ENCODE peak calls at places on chromosomes 6 and 20, in ten cellular contexts. Q is substantia nigra; L is IMR-90; N is mammary epithelial cell; A is lower lobe of right lung; H is mesendoderm; K is pancreas; Z is ovary; F is fibroblast of lung; W is naive thymus-derived CD4-positive, alpha-beta T cell. B is an unnamed sample.

GRCh38 chr20:57431539-57431835 is 40.3 kb downstream of the RBM38 start:
- DNase-seq in N (no peak), W (no peak), K (no peak), H (no peak), Q (no peak), Z (no peak), L (no peak), A (no peak), F (no peak), B (no peak)

GRCh38 chr6:45633272-45633908 is 255.7 kb upstream of the SUPT3H start:
- DNase-seq in F (no peak), H (no peak), L (no peak), K (no peak), Q (no peak), A (no peak), N (no peak), Z (no peak), W (no peak), B (no peak)

GRCh38 chr20:11395581-11395980 is 522.1 kb upstream of the BTBD3 start:
- DNase-seq in Q (no peak), N (peak), W (no peak), Z (no peak), A (no peak), L (peak), K (no peak), F (peak), H (no peak), B (no peak)

GRCh38 chr20:43191946-43192847 is 2.5 kb upstream of the PTPRT start:
- DNase-seq in Q (peak), L (no peak), Z (no peak), W (no peak), A (no peak), N (no peak), F (no peak), K (peak), H (peak), B (no peak)

GRCh38 chr6:80336906-80337305 is 230.4 kb downstream of the BCKDHB start:
- DNase-seq in L (no peak), K (no peak), N (peak), H (no peak), F (no peak), A (no peak), W (no peak), Q (no peak), Z (no peak), B (no peak)

GRCh38 chr20:63175031-63175895 is 40.7 kb downstream of the YTHDF1 start:
- DNase-seq in H (no peak), L (no peak), A (no peak), N (no peak), Z (no peak), F (no peak), K (no peak), Q (no peak), W (no peak), B (no peak)

GRCh38 chr20:63027425-63028389 is 20.9 kb upstream of the BHLHE23 start:
- DNase-seq in A (peak), N (no peak), F (no peak), Q (no peak), K (peak), L (no peak), Z (peak), H (peak), W (no peak), B (no peak)

GRCh38 chr20:21387528-21387927 is 9.8 kb downstream of the NKX2-4 start:
- DNase-seq in K (no peak), F (peak), Q (no peak), A (no peak), L (no peak), Z (no peak), N (no peak), H (no peak), W (no peak), B (no peak)

GRCh38 chr6:37493047-37493995 is 6.4 kb downstream of the CCDC167 start:
- DNase-seq in H (no peak), F (no peak), N (no peak), K (no peak), Z (peak), Q (no peak), W (no peak), A (peak), L (no peak), B (no peak)

GRCh38 chr6:159037746-159038290 is 7.0 kb downstream of the TAGAP start:
- DNase-seq in L (no peak), F (no peak), N (peak), H (no peak), K (no peak), Z (no peak), W (no peak), A (no peak), Q (no peak), B (no peak)

GRCh38 chr6:139189665-139190064 is 54.8 kb downstream of the HECA start:
- DNase-seq in F (no peak), Z (no peak), W (no peak), A (no peak), L (no peak), K (no peak), N (no peak), H (no peak), Q (no peak), B (no peak)

GRCh38 chr6:112232845-112233256 is 21.5 kb downstream of the LAMA4 start:
- DNase-seq in A (no peak), N (no peak), Q (no peak), L (peak), H (no peak), F (peak), Z (no peak), W (no peak), K (no peak), B (no peak)

GRCh38 chr6:153062516-153062915 is 60.0 kb upstream of the MTRF1L start:
- DNase-seq in A (no peak), K (no peak), F (no peak), N (peak), H (no peak), Z (no peak), L (no peak), W (no peak), Q (no peak), B (no peak)

GRCh38 chr6:50889492-50889891 is 70.8 kb downstream of the TFAP2B start:
- DNase-seq in N (no peak), A (no peak), Q (no peak), Z (no peak), L (no peak), H (no peak), K (no peak), F (no peak), W (no peak), B (no peak)

GRCh38 chr20:14902432-14903089 is 565.1 kb upstream of the FLRT3 start:
- DNase-seq in H (no peak), W (no peak), Z (no peak), L (no peak), N (no peak), K (no peak), F (no peak), Q (no peak), A (no peak), B (no peak)

GRCh38 chr6:13217206-13217905 is 111.0 kb downstream of the TBC1D7 start:
- DNase-seq in Q (no peak), H (no peak), K (no peak), W (no peak), Z (no peak), A (no peak), N (peak), F (peak), L (peak), B (no peak)

GRCh38 chr6:83911278-83911677 is 51.8 kb downstream of the CYB5R4 start:
- DNase-seq in W (no peak), H (peak), F (peak), A (no peak), Q (no peak), L (no peak), Z (no peak), N (no peak), K (no peak), B (no peak)

GRCh38 chr6:146908786-146909185 is 295.4 kb upstream of the STXBP5 start:
- DNase-seq in A (no peak), N (no peak), L (no peak), H (no peak), F (no peak), Q (no peak), Z (no peak), W (no peak), K (no peak), B (no peak)

GRCh38 chr6:80544500-80545055 is 438.1 kb downstream of the BCKDHB start:
- DNase-seq in N (no peak), K (no peak), H (no peak), W (no peak), Z (no peak), A (no peak), F (no peak), L (peak), Q (no peak), B (no peak)

GRCh38 chr20:25285091-25285647 is 37.3 kb downstream of the PYGB start:
- DNase-seq in Z (peak), H (peak), L (no peak), A (peak), F (no peak), N (no peak), K (peak), W (no peak), Q (no peak), B (no peak)

GRCh38 chr6:166341915-166342292 is 441 bp downstream of the SFT2D1 start:
- DNase-seq in Z (no peak), K (no peak), A (peak), F (peak), W (peak), Q (no peak), N (peak), L (no peak), H (peak), B (no peak)

GRCh38 chr6:2980465-2980855 is 9.1 kb upstream of the SERPINB6 start:
- DNase-seq in W (no peak), K (no peak), Z (no peak), N (peak), Q (no peak), H (no peak), A (no peak), F (no peak), L (no peak), B (no peak)

GRCh38 chr6:659716-660581 is 3.0 kb upstream of the HUS1B start:
- DNase-seq in N (no peak), L (no peak), Z (no peak), A (no peak), W (peak), K (no peak), Q (no peak), F (no peak), H (peak), B (no peak)

GRCh38 chr6:156991971-156992370 is 214.8 kb downstream of the ARID1B start:
- DNase-seq in L (peak), F (peak), K (no peak), A (no peak), N (no peak), Z (no peak), Q (no peak), H (no peak), W (no peak), B (no peak)

GRCh38 chr6:66897576-66897975 is 1190.5 kb upstream of the EYS start:
- DNase-seq in L (peak), A (no peak), W (no peak), H (peak), N (peak), Q (no peak), F (peak), Z (no peak), K (no peak), B (no peak)

GRCh38 chr6:16181429-16182359 is 52.8 kb downstream of the MYLIP start:
- DNase-seq in L (no peak), Q (no peak), Z (no peak), A (peak), F (no peak), K (no peak), W (no peak), N (peak), H (no peak), B (no peak)

GRCh38 chr20:61598586-61598985 is 346.5 kb downstream of the CDH4 start:
- DNase-seq in Q (no peak), N (no peak), H (no peak), L (no peak), W (no peak), A (peak), Z (no peak), F (no peak), K (no peak), B (no peak)

GRCh38 chr20:53258741-53259140 is 286.6 kb downstream of the TSHZ2 start:
- DNase-seq in N (no peak), L (no peak), A (no peak), F (no peak), H (no peak), Z (no peak), Q (no peak), W (no peak), K (no peak), B (no peak)

GRCh38 chr20:13552061-13552460 is 86.7 kb downstream of the TASP1 start:
- DNase-seq in F (peak), L (peak), Z (no peak), H (no peak), A (no peak), N (no peak), Q (no peak), K (no peak), W (no peak), B (no peak)

GRCh38 chr20:9235518-9235917 is 166.6 kb downstream of the PLCB4 start:
- DNase-seq in L (peak), W (no peak), N (peak), A (no peak), H (no peak), F (peak), Z (no peak), Q (no peak), K (no peak), B (no peak)

GRCh38 chr6:38771111-38771694 is 56.1 kb downstream of the DNAH8 start:
- DNase-seq in Z (no peak), K (no peak), F (no peak), H (no peak), N (peak), A (no peak), W (no peak), Q (no peak), L (no peak), B (no peak)

GRCh38 chr20:64240243-64241015 is 15.1 kb upstream of the PCMTD2 start:
- DNase-seq in W (no peak), Q (no peak), Z (peak), F (no peak), N (no peak), H (no peak), K (peak), A (peak), L (no peak), B (no peak)

GRCh38 chr6:170137911-170138910 is 152.7 kb downstream of the DLL1 start:
- DNase-seq in H (no peak), K (peak), Z (peak), N (no peak), Q (no peak), L (no peak), F (no peak), W (no peak), A (peak), B (no peak)
- H3K27ac ChIP-seq in H (no peak), K (no peak), Z (no peak), N (no peak), Q (peak), L (no peak), F (no peak), W (no peak), A (peak), B (peak)

DNA sequence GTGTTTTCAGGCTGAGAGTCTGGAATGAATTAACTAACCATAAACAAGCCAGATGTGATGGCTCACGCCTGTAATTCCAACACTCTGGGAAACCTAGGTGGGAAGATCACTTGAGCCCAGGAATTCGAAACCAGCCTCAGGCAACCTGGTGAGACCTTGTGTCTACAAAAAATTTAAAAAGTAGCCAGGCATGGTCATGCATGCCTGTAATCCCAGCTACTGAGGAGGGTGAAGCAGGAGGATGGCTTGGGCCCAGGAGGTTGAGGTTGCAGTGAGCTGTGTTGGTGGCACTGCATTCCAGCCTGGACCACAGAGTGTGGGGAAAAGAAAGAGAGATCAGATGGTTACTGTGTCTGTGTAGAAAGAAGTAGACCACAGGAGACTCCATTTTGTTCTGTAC is 37.9 kb downstream of the DEK start:
- DNase-seq in Q (no peak), H (peak), L (peak), W (no peak), N (peak), F (peak), A (no peak), Z (no peak), K (no peak), B (no peak)
- H3K27ac ChIP-seq in Q (no peak), H (no peak), L (peak), W (no peak), N (no peak), F (no peak), A (no peak), Z (no peak), K (no peak), B (no peak)

GRCh38 chr6:154457881-154458284 is 52.6 kb downstream of the CNKSR3 start:
- DNase-seq in Z (no peak), K (no peak), Q (no peak), L (no peak), A (no peak), N (peak), F (no peak), H (no peak), W (no peak), B (no peak)

GRCh38 chr6:154459513-154459912 is 51.0 kb downstream of the CNKSR3 start:
- DNase-seq in L (no peak), Z (no peak), N (no peak), F (no peak), H (no peak), W (no peak), Q (no peak), K (no peak), A (no peak), B (no peak)

GRCh38 chr6:154460306-154461071 is 50.0 kb downstream of the CNKSR3 start:
- DNase-seq in Q (no peak), W (no peak), Z (no peak), F (peak), L (peak), K (no peak), H (no peak), N (peak), A (no peak), B (no peak)

GRCh38 chr6:154457046-154457713 is 53.3 kb downstream of the CNKSR3 start:
- DNase-seq in Q (no peak), A (no peak), N (peak), Z (no peak), K (no peak), H (peak), F (peak), W (no peak), L (peak), B (no peak)

DNA sequence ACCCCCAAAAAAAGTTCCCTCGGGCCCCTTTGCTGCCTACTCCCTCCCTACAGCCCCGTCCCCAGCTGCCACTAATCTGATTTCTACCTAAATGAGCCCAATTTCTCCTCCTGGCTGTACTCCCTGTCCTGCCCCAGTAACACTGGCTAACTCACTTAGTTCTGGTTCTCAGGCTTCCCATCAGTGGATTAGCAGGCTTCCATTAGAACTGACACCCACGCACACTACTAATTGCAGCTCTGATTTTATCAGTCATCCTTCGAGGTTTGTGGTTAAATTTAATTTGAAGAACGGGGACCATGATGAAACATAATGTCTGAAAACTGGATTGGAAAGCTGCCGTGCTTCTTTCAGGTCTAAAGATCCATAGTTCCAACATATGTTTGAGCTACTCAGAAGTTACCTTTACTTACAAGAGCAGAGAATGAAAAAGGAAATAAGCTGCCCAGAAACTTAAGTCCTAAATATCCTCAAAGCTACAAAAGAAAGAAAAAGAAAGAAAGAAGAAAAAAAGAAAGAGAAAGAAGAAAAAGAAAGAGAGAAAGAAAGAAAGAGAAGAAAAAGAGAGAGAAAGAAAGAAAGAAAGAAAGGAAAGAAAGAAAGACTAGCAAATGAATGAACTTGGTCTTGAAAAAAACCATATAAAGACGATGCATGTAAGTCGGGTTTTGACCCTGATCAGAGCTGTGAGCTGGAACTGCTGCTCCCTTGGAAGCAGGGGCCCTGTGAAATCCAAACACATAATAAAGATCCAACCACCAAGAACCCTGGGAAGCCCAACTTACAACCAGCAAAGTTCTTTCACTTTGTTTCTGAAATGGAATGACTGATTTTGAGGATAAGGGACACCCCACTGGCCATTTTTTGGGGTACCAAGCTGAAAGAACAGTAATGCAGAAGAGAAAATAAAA is 51.7 kb downstream of the CNKSR3 start:
- DNase-seq in Q (no peak), F (peak), N (peak), K (no peak), L (no peak), A (no peak), H (no peak), Z (no peak), W (no peak), B (no peak)
- H3K27ac ChIP-seq in Q (no peak), F (no peak), N (no peak), K (peak), L (no peak), A (no peak), H (no peak), Z (no peak), W (no peak), B (no peak)

GRCh38 chr6:140464720-140465119 is 1090.3 kb upstream of the CITED2 start:
- DNase-seq in W (no peak), N (no peak), F (no peak), Z (no peak), A (no peak), L (no peak), H (no peak), K (no peak), Q (no peak), B (no peak)
- H3K27ac ChIP-seq in W (no peak), N (no peak), F (no peak), Z (no peak), A (no peak), L (no peak), H (no peak), K (no peak), Q (no peak), B (no peak)

DNA sequence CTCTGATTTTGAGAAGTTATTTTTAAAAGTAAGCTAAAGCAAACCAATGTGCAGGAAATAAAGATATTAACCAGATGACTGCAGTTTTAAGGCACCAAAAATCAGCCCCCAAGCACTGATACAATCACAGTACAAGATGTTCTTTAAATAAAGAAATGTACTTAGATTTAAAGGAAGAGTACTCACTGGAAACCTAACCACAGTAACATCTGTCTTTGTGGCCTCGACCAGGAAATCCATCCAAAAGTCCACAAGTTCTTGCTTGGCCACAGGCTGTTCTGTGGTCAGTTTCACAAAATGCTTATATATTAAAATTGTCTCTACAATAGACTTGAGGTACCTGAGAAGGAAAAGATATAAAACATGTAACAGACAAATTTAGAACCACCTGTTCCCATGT is 105.9 kb upstream of the MAP7 start:
- DNase-seq in H (no peak), L (no peak), Q (no peak), W (no peak), K (no peak), F (peak), Z (no peak), N (no peak), A (no peak), B (no peak)
- H3K27ac ChIP-seq in H (no peak), L (no peak), Q (no peak), W (no peak), K (no peak), F (no peak), Z (no peak), N (no peak), A (no peak), B (no peak)

GRCh38 chr6:24225838-24226237 is 99.8 kb downstream of the NRSN1 start:
- DNase-seq in A (no peak), F (no peak), K (no peak), H (no peak), L (no peak), N (no peak), W (no peak), Z (no peak), Q (no peak), B (no peak)

GRCh38 chr6:24228681-24229255 is 102.8 kb downstream of the NRSN1 start:
- DNase-seq in K (no peak), W (no peak), F (peak), Q (no peak), Z (no peak), A (no peak), H (no peak), L (peak), N (peak), B (no peak)

GRCh38 chr6:24229694-24230093 is 103.7 kb downstream of the NRSN1 start:
- DNase-seq in K (no peak), H (no peak), W (no peak), Q (no peak), N (no peak), Z (no peak), L (no peak), A (peak), F (no peak), B (no peak)

GRCh38 chr6:24231578-24231977 is 105.6 kb downstream of the NRSN1 start:
- DNase-seq in K (no peak), Z (no peak), N (no peak), F (no peak), W (no peak), Q (no peak), H (peak), L (no peak), A (no peak), B (no peak)

GRCh38 chr6:24227556-24227955 is 101.5 kb downstream of the NRSN1 start:
- DNase-seq in N (no peak), Q (no peak), F (no peak), Z (no peak), W (no peak), A (no peak), L (no peak), H (peak), K (no peak), B (no peak)
- H3K27ac ChIP-seq in N (no peak), Q (no peak), F (no peak), Z (no peak), W (no peak), A (no peak), L (no peak), H (no peak), K (no peak), B (no peak)

B was measured in caudate nucleus.